ENCODE peak calls at places on chromosomes 12 and 14, in eight cellular contexts. Z is OCI-LY7; W is GM10248; O is GM06990; A is endothelial cell; H is CD8-positive, alpha-beta T cell; J is foreskin keratinocyte; U is thoracic aorta. T is an unnamed sample.
A peak's percentile ranks its signal among the peaks of the same experiment; 100 is the strongest.

GRCh38 chr14:71852201-71852600 is 80.0 kb upstream of the RGS6 start:
- DNase-seq in J (no peak), Z (no peak), U (no peak), A (no peak), H (no peak), W (no peak), O (no peak), T (no peak)

GRCh38 chr12:53023-53734 is 13.4 kb upstream of the IQSEC3 start:
- DNase-seq in J (no peak), W (no peak), U (no peak), H (no peak), A (no peak), O (no peak), Z (no peak), T (no peak)

GRCh38 chr12:30725739-30726138 is 29.0 kb downstream of the CAPRIN2 start:
- DNase-seq in A (no peak), Z (no peak), W (no peak), H (no peak), J (peak; percentile 41), O (no peak), U (no peak), T (peak; percentile 31)

GRCh38 chr12:16604853-16605252 is 1.1 kb downstream of the LMO3 start:
- DNase-seq in U (no peak), J (no peak), A (no peak), Z (no peak), W (no peak), H (no peak), O (no peak), T (no peak)

GRCh38 chr12:115078988-115079387 is 395.0 kb upstream of the TBX3 start:
- DNase-seq in Z (no peak), H (no peak), U (no peak), A (no peak), O (no peak), J (no peak), W (no peak), T (no peak)

GRCh38 chr14:99436247-99437180 is 44.1 kb downstream of the SETD3 start:
- DNase-seq in J (no peak), Z (no peak), O (no peak), W (no peak), H (peak; percentile 13), U (no peak), A (no peak), T (no peak)

GRCh38 chr12:93972411-93973208 is 175.8 kb upstream of the PLXNC1 start:
- DNase-seq in H (no peak), Z (no peak), O (no peak), A (no peak), U (no peak), J (no peak), W (no peak), T (no peak)

GRCh38 chr12:62466596-62467411 is at the start of gene MON2:
- DNase-seq in U (peak; percentile 55), H (peak; percentile 84), O (peak; percentile 91), A (peak; percentile 90), W (peak; percentile 96), J (peak; percentile 55), Z (peak; percentile 89), T (peak; percentile 49)

GRCh38 chr14:64636208-64636979 is 67.8 kb upstream of the PLEKHG3 start:
- DNase-seq in W (peak; percentile 77), O (peak; percentile 33), U (no peak), J (no peak), Z (peak; percentile 69), A (peak; percentile 74), H (peak; percentile 55), T (peak; percentile 19)

GRCh38 chr14:22897357-22897756 is 14.3 kb downstream of the REM2 start:
- DNase-seq in O (no peak), H (no peak), J (no peak), W (no peak), Z (no peak), A (no peak), U (no peak), T (no peak)

GRCh38 chr12:16583991-16584745 is 21.8 kb downstream of the LMO3 start:
- DNase-seq in U (no peak), Z (no peak), A (no peak), J (peak; percentile 96), W (no peak), O (no peak), H (no peak), T (no peak)

DNA sequence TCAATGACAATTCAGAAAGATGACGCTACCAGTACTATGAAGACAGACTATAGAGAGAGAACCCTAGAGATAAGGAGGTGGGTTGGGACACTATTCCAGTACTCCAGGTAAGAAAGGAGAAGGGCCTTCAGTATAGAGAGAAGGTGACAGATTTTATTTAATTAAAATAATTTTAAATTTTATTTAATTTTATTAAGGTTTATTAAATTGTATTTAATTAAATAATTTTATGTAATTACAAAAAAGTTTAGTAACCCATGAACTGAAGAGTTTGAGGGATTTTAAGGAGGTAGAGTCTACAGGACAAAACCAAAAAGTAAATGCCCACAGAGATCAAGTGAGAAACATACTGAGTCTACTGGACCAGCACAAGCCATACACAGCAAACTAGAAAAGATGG is 20.3 kb downstream of the TMED10 start:
- DNase-seq in H (no peak), A (no peak), Z (no peak), W (no peak), U (no peak), J (no peak), O (no peak), T (no peak)
- TF ChIP-seq CTCF in H (no peak), A (no peak), Z (no peak), W (no peak), U (no peak), J (no peak), O (no peak), T (no peak)

DNA sequence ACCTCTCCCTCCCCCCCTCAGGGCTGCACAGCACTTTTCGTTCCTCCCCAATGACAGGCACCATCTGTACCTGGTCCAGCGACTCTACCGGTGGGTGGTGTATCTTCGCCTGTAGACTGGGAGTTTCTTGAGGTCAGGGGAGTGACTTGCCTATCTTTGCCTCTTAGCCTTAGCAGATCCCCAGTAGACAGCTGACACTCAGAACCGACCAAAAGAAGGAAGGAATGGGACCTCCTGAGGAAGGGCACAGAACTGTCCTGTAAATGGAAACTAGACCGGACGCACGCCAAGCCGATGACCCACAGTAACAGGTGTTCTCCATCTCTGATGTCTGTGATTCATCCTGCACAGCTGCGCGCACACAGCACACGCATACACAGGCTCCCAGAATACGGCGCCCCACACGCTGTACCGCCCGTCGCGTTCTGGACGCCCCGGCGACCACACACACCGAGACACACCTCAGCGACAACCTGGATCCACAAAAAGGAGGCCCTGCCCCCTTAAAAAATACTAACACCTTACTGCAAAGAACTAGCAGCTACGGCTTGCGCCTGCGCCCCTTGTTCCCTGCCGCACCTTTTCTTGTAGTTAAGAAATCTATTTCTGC is 673 bp upstream of the TTC9 start:
- DNase-seq in W (peak; percentile 72), Z (peak; percentile 85), H (no peak), U (no peak), O (peak; percentile 82), A (peak; percentile 15), J (peak; percentile 34), T (no peak)
- TF ChIP-seq CTCF in W (no peak), Z (peak; percentile 20), H (no peak), U (no peak), O (no peak), A (no peak), J (no peak), T (no peak)

DNA sequence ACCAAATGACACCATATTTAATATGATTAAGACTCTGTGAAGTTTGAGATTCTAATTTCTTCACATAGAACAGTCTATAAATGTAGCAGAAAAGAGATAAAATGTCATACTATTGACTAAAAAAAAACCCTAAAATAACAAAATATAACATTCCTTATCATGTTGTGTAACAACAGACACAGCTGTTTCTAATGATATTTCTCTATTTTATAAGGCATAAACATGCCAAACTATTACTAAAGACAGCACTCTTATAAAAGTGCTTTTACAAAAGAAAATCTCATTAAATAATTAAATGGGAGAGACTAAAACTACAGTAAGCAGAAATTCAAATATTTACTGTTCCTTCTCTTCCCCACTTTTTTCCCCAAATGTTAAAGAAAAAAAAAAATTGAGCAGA is 49.4 kb downstream of the NOVA1 start:
- DNase-seq in Z (no peak), A (no peak), O (no peak), W (no peak), J (no peak), U (no peak), H (no peak), T (no peak)
- TF ChIP-seq CTCF in Z (no peak), A (no peak), O (no peak), W (no peak), J (no peak), U (no peak), H (no peak), T (no peak)

GRCh38 chr12:82688035-82688501 is 1.4 kb downstream of the TMTC2 start:
- DNase-seq in O (no peak), W (no peak), A (no peak), H (no peak), J (peak; percentile 4), U (no peak), Z (peak; percentile 44), T (no peak)
- TF ChIP-seq CTCF in O (peak; percentile 25), W (no peak), A (peak; percentile 14), H (peak; percentile 18), J (peak; percentile 21), U (no peak), Z (peak; percentile 54), T (peak; percentile 10)

GRCh38 chr12:45338272-45338671 is 122.4 kb downstream of the ANO6 start:
- DNase-seq in H (no peak), W (no peak), J (no peak), U (no peak), O (no peak), Z (no peak), A (no peak), T (no peak)

GRCh38 chr12:45339035-45339434 is 123.1 kb downstream of the ANO6 start:
- DNase-seq in U (no peak), W (no peak), O (no peak), A (no peak), J (no peak), H (no peak), Z (no peak), T (no peak)

GRCh38 chr12:45337835-45338234 is 121.9 kb downstream of the ANO6 start:
- DNase-seq in Z (no peak), J (no peak), A (no peak), U (no peak), W (no peak), O (no peak), H (no peak), T (no peak)

GRCh38 chr12:45336331-45336730 is 120.4 kb downstream of the ANO6 start:
- DNase-seq in U (no peak), O (no peak), W (no peak), H (no peak), A (no peak), Z (no peak), J (peak; percentile 76), T (peak; percentile 70)

DNA sequence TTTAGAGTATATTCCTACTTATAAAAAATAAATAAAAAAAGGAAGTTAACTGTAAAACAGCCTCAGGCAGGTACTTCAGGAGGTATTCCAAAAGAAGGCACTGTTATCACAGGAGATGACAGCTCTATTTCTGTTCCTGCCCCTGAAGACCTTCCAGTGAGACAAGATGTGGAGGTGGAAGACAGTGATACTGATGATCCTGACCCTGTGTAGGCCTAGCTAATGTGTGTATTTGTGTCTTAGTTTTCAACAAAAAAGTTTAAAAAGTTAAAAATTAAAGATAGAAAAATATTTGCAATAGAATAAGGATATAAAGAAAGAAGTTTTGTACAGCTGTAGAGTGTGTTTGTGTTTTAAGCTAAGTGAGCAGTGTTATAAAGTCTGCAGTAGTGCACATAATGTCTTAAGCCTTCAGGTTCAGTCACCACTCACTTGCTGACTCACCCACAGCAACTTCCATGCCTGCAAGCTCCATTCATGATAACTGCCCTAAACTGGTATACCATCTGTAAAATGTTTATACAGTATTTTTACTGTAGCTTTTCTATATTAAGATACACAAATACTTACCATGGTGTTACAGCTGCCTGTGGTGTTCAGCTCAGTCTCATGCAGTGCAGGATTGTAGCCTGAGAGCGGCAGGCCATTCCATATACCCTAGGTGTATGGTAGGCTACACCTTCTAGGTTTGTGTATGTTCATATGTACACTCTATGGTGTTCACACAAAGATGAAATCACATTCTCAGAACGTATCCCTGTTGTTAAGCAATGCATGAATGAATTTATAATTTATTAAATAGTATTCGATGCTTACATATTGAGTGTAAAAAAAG is 121.1 kb downstream of the ANO6 start:
- DNase-seq in H (no peak), J (peak; percentile 40), W (no peak), A (no peak), U (no peak), Z (no peak), O (no peak), T (peak; percentile 45)
- TF ChIP-seq CTCF in H (no peak), J (no peak), W (no peak), A (no peak), U (no peak), Z (no peak), O (no peak), T (no peak)

T was measured in AG09319.